ENCODE peak calls at places on chromosomes 16 and 17, in six cellular contexts. T is iris pigment epithelial cell, W is SJSA1, N is left kidney, F is NCI-H345, K is putamen. Q is an unnamed sample.
A peak's percentile ranks its signal among the peaks of the same experiment; 100 is the strongest.

GRCh38 chr16:24174504-24174903 is 81.6 kb upstream of the CACNG3 start:
- DNase-seq in F (no peak), N (no peak), K (peak; percentile 56), W (no peak), T (no peak), Q (no peak)

GRCh38 chr16:59355704-59356103 is 621.6 kb upstream of the GOT2 start:
- DNase-seq in F (no peak), N (no peak), K (no peak), W (no peak), T (no peak), Q (no peak)

GRCh38 chr16:87703835-87704375 is 61.9 kb downstream of the KLHDC4 start:
- DNase-seq in N (no peak), T (no peak), K (no peak), F (no peak), W (no peak), Q (no peak)

GRCh38 chr17:21285164-21286065 is 904 bp downstream of the MAP2K3 start:
- DNase-seq in F (no peak), W (peak; percentile 52), K (no peak), N (peak; percentile 39), T (peak; percentile 44), Q (no peak)

GRCh38 chr16:84630009-84630408 is 12.1 kb upstream of the COTL1 start:
- DNase-seq in W (no peak), T (no peak), F (no peak), K (no peak), N (no peak), Q (no peak)

GRCh38 chr17:21602176-21602575 is 90.1 kb upstream of the KCNJ18 start:
- DNase-seq in K (no peak), T (no peak), F (no peak), W (no peak), N (no peak), Q (no peak)

GRCh38 chr16:57600048-57600835 is 28.2 kb upstream of the ADGRG1 start:
- DNase-seq in K (no peak), W (peak; percentile 52), F (no peak), T (peak; percentile 36), N (peak; percentile 88), Q (no peak)

GRCh38 chr17:8470447-8471047 is 34.9 kb downstream of the NDEL1 start:
- DNase-seq in F (peak; percentile 33), W (no peak), K (no peak), T (no peak), N (no peak), Q (no peak)